ENCODE peak calls at places on chromosomes 16 and 17, in ten cellular contexts. One of them, this sample, is unnamed.
A peak's percentile ranks its signal among the peaks of the same experiment; 100 is the strongest.

GRCh38 chr16:49856741-49857330 is 924 bp upstream of the ZNF423 start:
- DNase-seq in H1: no peak
- DNase-seq in sigmoid colon: peak; percentile 91
- DNase-seq in Panc1: no peak
- DNase-seq in K562: peak; percentile 62
- DNase-seq in prostate gland: peak; percentile 69
- DNase-seq in suprapubic skin: no peak
- DNase-seq in GM23338: peak; percentile 89
- DNase-seq in GM12878: no peak
- DNase-seq in stomach: peak; percentile 74
- DNase-seq in this sample: peak; percentile 57

GRCh38 chr17:38742431-38743308 is 5.5 kb downstream of the PCGF2 start:
- DNase-seq in H1: no peak
- DNase-seq in sigmoid colon: peak; percentile 84
- DNase-seq in Panc1: no peak
- DNase-seq in K562: no peak
- DNase-seq in prostate gland: no peak
- DNase-seq in suprapubic skin: peak; percentile 77
- DNase-seq in GM23338: no peak
- DNase-seq in GM12878: no peak
- DNase-seq in stomach: no peak
- DNase-seq in this sample: no peak

GRCh38 chr17:74194682-74195081 is 8.8 kb upstream of the RPL38 start:
- DNase-seq in H1: no peak
- DNase-seq in sigmoid colon: no peak
- DNase-seq in Panc1: no peak
- DNase-seq in K562: no peak
- DNase-seq in prostate gland: no peak
- DNase-seq in suprapubic skin: no peak
- DNase-seq in GM23338: no peak
- DNase-seq in GM12878: no peak
- DNase-seq in stomach: no peak
- DNase-seq in this sample: no peak

GRCh38 chr17:31598921-31599571 is 207.6 kb downstream of the RAB11FIP4 start:
- DNase-seq in H1: no peak
- DNase-seq in sigmoid colon: no peak
- DNase-seq in Panc1: no peak
- DNase-seq in K562: no peak
- DNase-seq in prostate gland: no peak
- DNase-seq in suprapubic skin: no peak
- DNase-seq in GM23338: no peak
- DNase-seq in GM12878: no peak
- DNase-seq in stomach: no peak
- DNase-seq in this sample: no peak

GRCh38 chr16:22646948-22647556 is 136.4 kb downstream of the NPIPB5 start:
- DNase-seq in H1: no peak
- DNase-seq in sigmoid colon: no peak
- DNase-seq in Panc1: no peak
- DNase-seq in K562: no peak
- DNase-seq in prostate gland: no peak
- DNase-seq in suprapubic skin: no peak
- DNase-seq in GM23338: no peak
- DNase-seq in GM12878: no peak
- DNase-seq in stomach: no peak
- DNase-seq in this sample: no peak

GRCh38 chr16:14303182-14303618 is 232.1 kb downstream of the MRTFB start:
- DNase-seq in H1: no peak
- DNase-seq in sigmoid colon: no peak
- DNase-seq in Panc1: no peak
- DNase-seq in K562: peak; percentile 23
- DNase-seq in prostate gland: no peak
- DNase-seq in suprapubic skin: no peak
- DNase-seq in GM23338: peak; percentile 60
- DNase-seq in GM12878: no peak
- DNase-seq in stomach: no peak
- DNase-seq in this sample: no peak

GRCh38 chr16:27238016-27238587 is 30.5 kb downstream of the NSMCE1 start:
- DNase-seq in H1: no peak
- DNase-seq in sigmoid colon: peak; percentile 69
- DNase-seq in Panc1: no peak
- DNase-seq in K562: peak; percentile 25
- DNase-seq in prostate gland: no peak
- DNase-seq in suprapubic skin: peak; percentile 71
- DNase-seq in GM23338: no peak
- DNase-seq in GM12878: no peak
- DNase-seq in stomach: peak; percentile 44
- DNase-seq in this sample: no peak

GRCh38 chr16:78237856-78238255 is 138.4 kb downstream of the WWOX start:
- DNase-seq in H1: no peak
- DNase-seq in sigmoid colon: no peak
- DNase-seq in Panc1: no peak
- DNase-seq in K562: no peak
- DNase-seq in prostate gland: no peak
- DNase-seq in suprapubic skin: no peak
- DNase-seq in GM23338: no peak
- DNase-seq in GM12878: no peak
- DNase-seq in stomach: no peak
- DNase-seq in this sample: no peak

GRCh38 chr17:64418506-64419339 is 28.1 kb upstream of the PECAM1 start:
- DNase-seq in H1: no peak
- DNase-seq in sigmoid colon: peak; percentile 41
- DNase-seq in Panc1: no peak
- DNase-seq in K562: peak; percentile 47
- DNase-seq in prostate gland: no peak
- DNase-seq in suprapubic skin: no peak
- DNase-seq in GM23338: peak; percentile 76
- DNase-seq in GM12878: no peak
- DNase-seq in stomach: no peak
- DNase-seq in this sample: no peak

GRCh38 chr17:57773557-57773956 is 28.5 kb upstream of the CCDC182 start:
- DNase-seq in H1: no peak
- DNase-seq in sigmoid colon: no peak
- DNase-seq in Panc1: no peak
- DNase-seq in K562: no peak
- DNase-seq in prostate gland: no peak
- DNase-seq in suprapubic skin: no peak
- DNase-seq in GM23338: no peak
- DNase-seq in GM12878: no peak
- DNase-seq in stomach: no peak
- DNase-seq in this sample: no peak

GRCh38 chr17:80261159-80261894 is 675 bp downstream of the RNF213 start:
- DNase-seq in H1: peak; percentile 82
- DNase-seq in sigmoid colon: peak; percentile 78
- DNase-seq in Panc1: no peak
- DNase-seq in K562: peak; percentile 34
- DNase-seq in prostate gland: peak; percentile 61
- DNase-seq in suprapubic skin: no peak
- DNase-seq in GM23338: peak; percentile 96
- DNase-seq in GM12878: no peak
- DNase-seq in stomach: peak; percentile 49
- DNase-seq in this sample: peak; percentile 46

GRCh38 chr17:27654136-27654535 is 23.1 kb downstream of the LGALS9 start:
- DNase-seq in H1: no peak
- DNase-seq in sigmoid colon: peak; percentile 44
- DNase-seq in Panc1: no peak
- DNase-seq in K562: no peak
- DNase-seq in prostate gland: no peak
- DNase-seq in suprapubic skin: no peak
- DNase-seq in GM23338: no peak
- DNase-seq in GM12878: no peak
- DNase-seq in stomach: no peak
- DNase-seq in this sample: no peak

GRCh38 chr17:58337126-58337599 is 8.6 kb upstream of the TSPOAP1 start:
- DNase-seq in H1: no peak
- DNase-seq in sigmoid colon: no peak
- DNase-seq in Panc1: no peak
- DNase-seq in K562: no peak
- DNase-seq in prostate gland: no peak
- DNase-seq in suprapubic skin: peak; percentile 54
- DNase-seq in GM23338: peak; percentile 17
- DNase-seq in GM12878: no peak
- DNase-seq in stomach: no peak
- DNase-seq in this sample: no peak

GRCh38 chr17:42879596-42879985 is 21.0 kb upstream of the G6PC1 start:
- DNase-seq in H1: no peak
- DNase-seq in sigmoid colon: no peak
- DNase-seq in Panc1: no peak
- DNase-seq in K562: peak; percentile 46
- DNase-seq in prostate gland: no peak
- DNase-seq in suprapubic skin: no peak
- DNase-seq in GM23338: no peak
- DNase-seq in GM12878: no peak
- DNase-seq in stomach: no peak
- DNase-seq in this sample: no peak

GRCh38 chr17:30570191-30570590 is 93.0 kb downstream of the GOSR1 start:
- DNase-seq in H1: no peak
- DNase-seq in sigmoid colon: no peak
- DNase-seq in Panc1: no peak
- DNase-seq in K562: no peak
- DNase-seq in prostate gland: no peak
- DNase-seq in suprapubic skin: no peak
- DNase-seq in GM23338: no peak
- DNase-seq in GM12878: no peak
- DNase-seq in stomach: no peak
- DNase-seq in this sample: no peak

GRCh38 chr17:45927247-45927646 is 32.9 kb downstream of the MAPT start:
- DNase-seq in H1: no peak
- DNase-seq in sigmoid colon: no peak
- DNase-seq in Panc1: no peak
- DNase-seq in K562: no peak
- DNase-seq in prostate gland: no peak
- DNase-seq in suprapubic skin: no peak
- DNase-seq in GM23338: no peak
- DNase-seq in GM12878: no peak
- DNase-seq in stomach: no peak
- DNase-seq in this sample: no peak

GRCh38 chr17:45848405-45848804 is 3.7 kb downstream of the SPPL2C start:
- DNase-seq in H1: no peak
- DNase-seq in sigmoid colon: no peak
- DNase-seq in Panc1: no peak
- DNase-seq in K562: no peak
- DNase-seq in prostate gland: no peak
- DNase-seq in suprapubic skin: no peak
- DNase-seq in GM23338: peak; percentile 41
- DNase-seq in GM12878: no peak
- DNase-seq in stomach: no peak
- DNase-seq in this sample: no peak

GRCh38 chr16:19700319-19700781 is 17.7 kb downstream of the KNOP1 start:
- DNase-seq in H1: no peak
- DNase-seq in sigmoid colon: no peak
- DNase-seq in Panc1: no peak
- DNase-seq in K562: no peak
- DNase-seq in prostate gland: peak; percentile 36
- DNase-seq in suprapubic skin: no peak
- DNase-seq in GM23338: no peak
- DNase-seq in GM12878: no peak
- DNase-seq in stomach: no peak
- DNase-seq in this sample: peak; percentile 63

GRCh38 chr17:60502145-60502544 is 23.9 kb downstream of the APPBP2 start:
- DNase-seq in H1: no peak
- DNase-seq in sigmoid colon: no peak
- DNase-seq in Panc1: no peak
- DNase-seq in K562: no peak
- DNase-seq in prostate gland: no peak
- DNase-seq in suprapubic skin: no peak
- DNase-seq in GM23338: no peak
- DNase-seq in GM12878: no peak
- DNase-seq in stomach: no peak
- DNase-seq in this sample: no peak

GRCh38 chr16:89319883-89320716 is 102.6 kb downstream of the ZNF778 start:
- DNase-seq in H1: no peak
- DNase-seq in sigmoid colon: peak; percentile 77
- DNase-seq in Panc1: no peak
- DNase-seq in K562: peak; percentile 74
- DNase-seq in prostate gland: no peak
- DNase-seq in suprapubic skin: no peak
- DNase-seq in GM23338: no peak
- DNase-seq in GM12878: peak; percentile 17
- DNase-seq in stomach: peak; percentile 51
- DNase-seq in this sample: no peak

GRCh38 chr17:38341035-38341721 is 2.6 kb downstream of the GPR179 start:
- DNase-seq in H1: peak; percentile 17
- DNase-seq in sigmoid colon: peak; percentile 76
- DNase-seq in Panc1: no peak
- DNase-seq in K562: no peak
- DNase-seq in prostate gland: peak; percentile 69
- DNase-seq in suprapubic skin: no peak
- DNase-seq in GM23338: peak; percentile 52
- DNase-seq in GM12878: no peak
- DNase-seq in stomach: peak; percentile 85
- DNase-seq in this sample: no peak

GRCh38 chr16:85234310-85235235 is 122.3 kb upstream of the CIBAR2 start:
- DNase-seq in H1: peak; percentile 74
- DNase-seq in sigmoid colon: peak; percentile 85
- DNase-seq in Panc1: no peak
- DNase-seq in K562: peak; percentile 98
- DNase-seq in prostate gland: no peak
- DNase-seq in suprapubic skin: no peak
- DNase-seq in GM23338: peak; percentile 97
- DNase-seq in GM12878: no peak
- DNase-seq in stomach: peak; percentile 51
- DNase-seq in this sample: no peak
- TF ChIP-seq POLR2AphosphoS5 in H1: no peak
- TF ChIP-seq POLR2AphosphoS5 in sigmoid colon: peak; percentile 30
- TF ChIP-seq POLR2AphosphoS5 in Panc1: no peak
- TF ChIP-seq POLR2AphosphoS5 in K562: no peak
- TF ChIP-seq POLR2AphosphoS5 in prostate gland: no peak
- TF ChIP-seq POLR2AphosphoS5 in suprapubic skin: no peak
- TF ChIP-seq POLR2AphosphoS5 in GM23338: no peak
- TF ChIP-seq POLR2AphosphoS5 in GM12878: no peak
- TF ChIP-seq POLR2AphosphoS5 in stomach: peak; percentile 14
- TF ChIP-seq POLR2AphosphoS5 in this sample: no peak

GRCh38 chr16:725463-726187 is 618 bp downstream of the CCDC78 start:
- DNase-seq in H1: no peak
- DNase-seq in sigmoid colon: no peak
- DNase-seq in Panc1: no peak
- DNase-seq in K562: no peak
- DNase-seq in prostate gland: no peak
- DNase-seq in suprapubic skin: no peak
- DNase-seq in GM23338: no peak
- DNase-seq in GM12878: no peak
- DNase-seq in stomach: no peak
- DNase-seq in this sample: no peak
- TF ChIP-seq POLR2AphosphoS5 in H1: no peak
- TF ChIP-seq POLR2AphosphoS5 in sigmoid colon: no peak
- TF ChIP-seq POLR2AphosphoS5 in Panc1: no peak
- TF ChIP-seq POLR2AphosphoS5 in K562: no peak
- TF ChIP-seq POLR2AphosphoS5 in prostate gland: no peak
- TF ChIP-seq POLR2AphosphoS5 in suprapubic skin: no peak
- TF ChIP-seq POLR2AphosphoS5 in GM23338: no peak
- TF ChIP-seq POLR2AphosphoS5 in GM12878: no peak
- TF ChIP-seq POLR2AphosphoS5 in stomach: no peak
- TF ChIP-seq POLR2AphosphoS5 in this sample: no peak

GRCh38 chr16:81926036-81926435 is 85.2 kb downstream of the SDR42E1 start:
- DNase-seq in H1: no peak
- DNase-seq in sigmoid colon: no peak
- DNase-seq in Panc1: no peak
- DNase-seq in K562: no peak
- DNase-seq in prostate gland: no peak
- DNase-seq in suprapubic skin: no peak
- DNase-seq in GM23338: no peak
- DNase-seq in GM12878: no peak
- DNase-seq in stomach: no peak
- DNase-seq in this sample: no peak
- TF ChIP-seq POLR2AphosphoS5 in H1: no peak
- TF ChIP-seq POLR2AphosphoS5 in sigmoid colon: no peak
- TF ChIP-seq POLR2AphosphoS5 in Panc1: no peak
- TF ChIP-seq POLR2AphosphoS5 in K562: no peak
- TF ChIP-seq POLR2AphosphoS5 in prostate gland: no peak
- TF ChIP-seq POLR2AphosphoS5 in suprapubic skin: no peak
- TF ChIP-seq POLR2AphosphoS5 in GM23338: no peak
- TF ChIP-seq POLR2AphosphoS5 in GM12878: no peak
- TF ChIP-seq POLR2AphosphoS5 in stomach: no peak
- TF ChIP-seq POLR2AphosphoS5 in this sample: no peak

GRCh38 chr16:84458606-84459516 is 45.6 kb downstream of the MEAK7 start:
- DNase-seq in H1: no peak
- DNase-seq in sigmoid colon: peak; percentile 46
- DNase-seq in Panc1: no peak
- DNase-seq in K562: no peak
- DNase-seq in prostate gland: no peak
- DNase-seq in suprapubic skin: no peak
- DNase-seq in GM23338: no peak
- DNase-seq in GM12878: no peak
- DNase-seq in stomach: no peak
- DNase-seq in this sample: no peak
- TF ChIP-seq POLR2AphosphoS5 in H1: no peak
- TF ChIP-seq POLR2AphosphoS5 in sigmoid colon: no peak
- TF ChIP-seq POLR2AphosphoS5 in Panc1: no peak
- TF ChIP-seq POLR2AphosphoS5 in K562: no peak
- TF ChIP-seq POLR2AphosphoS5 in prostate gland: no peak
- TF ChIP-seq POLR2AphosphoS5 in suprapubic skin: no peak
- TF ChIP-seq POLR2AphosphoS5 in GM23338: no peak
- TF ChIP-seq POLR2AphosphoS5 in GM12878: no peak
- TF ChIP-seq POLR2AphosphoS5 in stomach: no peak
- TF ChIP-seq POLR2AphosphoS5 in this sample: no peak

This sample was measured in breast epithelium.